ENCODE peak calls at places on chromosomes 6 and 20, in six cellular contexts. One of them, this sample, is unnamed.
A peak's percentile ranks its signal among the peaks of the same experiment; 100 is the strongest.

GRCh38 chr20:22802296-22802695 is 217.9 kb upstream of the FOXA2 start:
- DNase-seq in cardiac muscle cell: no peak
- DNase-seq in endothelial cell of umbilical vein: no peak
- DNase-seq in GM10248: no peak
- DNase-seq in upper lobe of right lung: no peak
- DNase-seq in progenitor cell of endocrine pancreas: no peak
- DNase-seq in this sample: no peak

GRCh38 chr6:3749991-3750323 is 1.6 kb downstream of the PXDC1 start:
- DNase-seq in cardiac muscle cell: peak; percentile 86
- DNase-seq in endothelial cell of umbilical vein: peak; percentile 79
- DNase-seq in GM10248: no peak
- DNase-seq in upper lobe of right lung: no peak
- DNase-seq in progenitor cell of endocrine pancreas: no peak
- DNase-seq in this sample: no peak

GRCh38 chr6:153275997-153276396 is 144.9 kb upstream of the RGS17 start:
- DNase-seq in cardiac muscle cell: no peak
- DNase-seq in endothelial cell of umbilical vein: no peak
- DNase-seq in GM10248: no peak
- DNase-seq in upper lobe of right lung: no peak
- DNase-seq in progenitor cell of endocrine pancreas: no peak
- DNase-seq in this sample: no peak

GRCh38 chr6:91573826-91574416 is 987.0 kb upstream of the MAP3K7 start:
- DNase-seq in cardiac muscle cell: no peak
- DNase-seq in endothelial cell of umbilical vein: no peak
- DNase-seq in GM10248: no peak
- DNase-seq in upper lobe of right lung: no peak
- DNase-seq in progenitor cell of endocrine pancreas: no peak
- DNase-seq in this sample: no peak

GRCh38 chr6:80438728-80439127 is 332.3 kb downstream of the BCKDHB start:
- DNase-seq in cardiac muscle cell: peak; percentile 66
- DNase-seq in endothelial cell of umbilical vein: peak; percentile 29
- DNase-seq in GM10248: no peak
- DNase-seq in upper lobe of right lung: no peak
- DNase-seq in progenitor cell of endocrine pancreas: no peak
- DNase-seq in this sample: no peak

GRCh38 chr6:3534599-3534998 is 77.7 kb upstream of the SLC22A23 start:
- DNase-seq in cardiac muscle cell: no peak
- DNase-seq in endothelial cell of umbilical vein: no peak
- DNase-seq in GM10248: no peak
- DNase-seq in upper lobe of right lung: no peak
- DNase-seq in progenitor cell of endocrine pancreas: no peak
- DNase-seq in this sample: no peak

GRCh38 chr20:4151991-4152695 is 136.8 kb upstream of the RNF24 start:
- DNase-seq in cardiac muscle cell: peak; percentile 37
- DNase-seq in endothelial cell of umbilical vein: no peak
- DNase-seq in GM10248: no peak
- DNase-seq in upper lobe of right lung: peak; percentile 56
- DNase-seq in progenitor cell of endocrine pancreas: no peak
- DNase-seq in this sample: no peak

GRCh38 chr6:97411610-97412009 is 128.6 kb upstream of the MMS22L start:
- DNase-seq in cardiac muscle cell: no peak
- DNase-seq in endothelial cell of umbilical vein: no peak
- DNase-seq in GM10248: no peak
- DNase-seq in upper lobe of right lung: no peak
- DNase-seq in progenitor cell of endocrine pancreas: no peak
- DNase-seq in this sample: no peak

GRCh38 chr6:16674666-16675392 is 86.4 kb downstream of the ATXN1 start:
- DNase-seq in cardiac muscle cell: peak; percentile 53
- DNase-seq in endothelial cell of umbilical vein: peak; percentile 80
- DNase-seq in GM10248: no peak
- DNase-seq in upper lobe of right lung: no peak
- DNase-seq in progenitor cell of endocrine pancreas: no peak
- DNase-seq in this sample: no peak

GRCh38 chr6:136823128-136823660 is 802 bp downstream of the PEX7 start:
- DNase-seq in cardiac muscle cell: no peak
- DNase-seq in endothelial cell of umbilical vein: no peak
- DNase-seq in GM10248: no peak
- DNase-seq in upper lobe of right lung: no peak
- DNase-seq in progenitor cell of endocrine pancreas: no peak
- DNase-seq in this sample: no peak

GRCh38 chr20:31719644-31720485 is 2.8 kb downstream of the BCL2L1 start:
- DNase-seq in cardiac muscle cell: no peak
- DNase-seq in endothelial cell of umbilical vein: no peak
- DNase-seq in GM10248: no peak
- DNase-seq in upper lobe of right lung: no peak
- DNase-seq in progenitor cell of endocrine pancreas: peak; percentile 26
- DNase-seq in this sample: no peak

GRCh38 chr6:140893432-140893831 is 1239.3 kb upstream of the GJE1 start:
- DNase-seq in cardiac muscle cell: no peak
- DNase-seq in endothelial cell of umbilical vein: no peak
- DNase-seq in GM10248: no peak
- DNase-seq in upper lobe of right lung: no peak
- DNase-seq in progenitor cell of endocrine pancreas: no peak
- DNase-seq in this sample: no peak

GRCh38 chr6:33609444-33610034 is 11.6 kb upstream of the ITPR3 start:
- DNase-seq in cardiac muscle cell: peak; percentile 55
- DNase-seq in endothelial cell of umbilical vein: no peak
- DNase-seq in GM10248: no peak
- DNase-seq in upper lobe of right lung: no peak
- DNase-seq in progenitor cell of endocrine pancreas: no peak
- DNase-seq in this sample: no peak

GRCh38 chr20:43909720-43910119 is 4.9 kb upstream of the TOX2 start:
- DNase-seq in cardiac muscle cell: no peak
- DNase-seq in endothelial cell of umbilical vein: no peak
- DNase-seq in GM10248: peak; percentile 44
- DNase-seq in upper lobe of right lung: no peak
- DNase-seq in progenitor cell of endocrine pancreas: no peak
- DNase-seq in this sample: no peak

GRCh38 chr20:41181567-41181966 is 44.2 kb downstream of the PLCG1 start:
- DNase-seq in cardiac muscle cell: no peak
- DNase-seq in endothelial cell of umbilical vein: no peak
- DNase-seq in GM10248: no peak
- DNase-seq in upper lobe of right lung: no peak
- DNase-seq in progenitor cell of endocrine pancreas: peak; percentile 5
- DNase-seq in this sample: no peak

GRCh38 chr6:9126845-9127560 is 691.7 kb upstream of the SLC35B3 start:
- DNase-seq in cardiac muscle cell: peak; percentile 69
- DNase-seq in endothelial cell of umbilical vein: no peak
- DNase-seq in GM10248: no peak
- DNase-seq in upper lobe of right lung: no peak
- DNase-seq in progenitor cell of endocrine pancreas: no peak
- DNase-seq in this sample: no peak

GRCh38 chr6:155443168-155443567 is 12.5 kb downstream of the NOX3 start:
- DNase-seq in cardiac muscle cell: no peak
- DNase-seq in endothelial cell of umbilical vein: no peak
- DNase-seq in GM10248: no peak
- DNase-seq in upper lobe of right lung: no peak
- DNase-seq in progenitor cell of endocrine pancreas: no peak
- DNase-seq in this sample: no peak

GRCh38 chr20:43188861-43189613 is 669 bp downstream of the PTPRT start:
- DNase-seq in cardiac muscle cell: no peak
- DNase-seq in endothelial cell of umbilical vein: no peak
- DNase-seq in GM10248: no peak
- DNase-seq in upper lobe of right lung: no peak
- DNase-seq in progenitor cell of endocrine pancreas: peak; percentile 12
- DNase-seq in this sample: no peak

GRCh38 chr6:33126101-33126714 is 50.4 kb downstream of the HLA-DPB1 start:
- DNase-seq in cardiac muscle cell: peak; percentile 75
- DNase-seq in endothelial cell of umbilical vein: peak; percentile 45
- DNase-seq in GM10248: peak; percentile 64
- DNase-seq in upper lobe of right lung: peak; percentile 88
- DNase-seq in progenitor cell of endocrine pancreas: peak; percentile 31
- DNase-seq in this sample: no peak

GRCh38 chr6:82651845-82652333 is 288.3 kb downstream of the TPBG start:
- DNase-seq in cardiac muscle cell: no peak
- DNase-seq in endothelial cell of umbilical vein: no peak
- DNase-seq in GM10248: no peak
- DNase-seq in upper lobe of right lung: no peak
- DNase-seq in progenitor cell of endocrine pancreas: no peak
- DNase-seq in this sample: no peak

GRCh38 chr6:169893624-169894023 is 142.2 kb downstream of the ERMARD start:
- DNase-seq in cardiac muscle cell: no peak
- DNase-seq in endothelial cell of umbilical vein: no peak
- DNase-seq in GM10248: no peak
- DNase-seq in upper lobe of right lung: no peak
- DNase-seq in progenitor cell of endocrine pancreas: no peak
- DNase-seq in this sample: no peak

GRCh38 chr6:17851001-17851719 is 136.3 kb downstream of the KIF13A start:
- DNase-seq in cardiac muscle cell: peak; percentile 31
- DNase-seq in endothelial cell of umbilical vein: peak; percentile 65
- DNase-seq in GM10248: no peak
- DNase-seq in upper lobe of right lung: no peak
- DNase-seq in progenitor cell of endocrine pancreas: no peak
- DNase-seq in this sample: no peak

GRCh38 chr6:139743629-139744028 is 369.2 kb upstream of the CITED2 start:
- DNase-seq in cardiac muscle cell: peak; percentile 91
- DNase-seq in endothelial cell of umbilical vein: peak; percentile 94
- DNase-seq in GM10248: no peak
- DNase-seq in upper lobe of right lung: no peak
- DNase-seq in progenitor cell of endocrine pancreas: no peak
- DNase-seq in this sample: no peak

GRCh38 chr20:49122920-49123319 is 65.2 kb downstream of the STAU1 start:
- DNase-seq in cardiac muscle cell: no peak
- DNase-seq in endothelial cell of umbilical vein: no peak
- DNase-seq in GM10248: no peak
- DNase-seq in upper lobe of right lung: no peak
- DNase-seq in progenitor cell of endocrine pancreas: no peak
- DNase-seq in this sample: no peak

GRCh38 chr6:73516712-73517489 is 3.9 kb downstream of the EEF1A1 start:
- DNase-seq in cardiac muscle cell: peak; percentile 42
- DNase-seq in endothelial cell of umbilical vein: peak; percentile 14
- DNase-seq in GM10248: no peak
- DNase-seq in upper lobe of right lung: no peak
- DNase-seq in progenitor cell of endocrine pancreas: no peak
- DNase-seq in this sample: no peak

GRCh38 chr20:40073535-40074111 is 615.4 kb downstream of the MAFB start:
- DNase-seq in cardiac muscle cell: no peak
- DNase-seq in endothelial cell of umbilical vein: no peak
- DNase-seq in GM10248: no peak
- DNase-seq in upper lobe of right lung: no peak
- DNase-seq in progenitor cell of endocrine pancreas: no peak
- DNase-seq in this sample: no peak

GRCh38 chr6:26017567-26017966 is 55.0 kb downstream of the TRIM38 start:
- DNase-seq in cardiac muscle cell: peak; percentile 89
- DNase-seq in endothelial cell of umbilical vein: peak; percentile 87
- DNase-seq in GM10248: no peak
- DNase-seq in upper lobe of right lung: peak; percentile 81
- DNase-seq in progenitor cell of endocrine pancreas: no peak
- DNase-seq in this sample: no peak
- TF ChIP-seq CTCF in cardiac muscle cell: peak; percentile 62
- TF ChIP-seq CTCF in endothelial cell of umbilical vein: peak; percentile 80
- TF ChIP-seq CTCF in GM10248: peak; percentile 45
- TF ChIP-seq CTCF in upper lobe of right lung: peak; percentile 45
- TF ChIP-seq CTCF in progenitor cell of endocrine pancreas: peak; percentile 13
- TF ChIP-seq CTCF in this sample: peak; percentile 41

GRCh38 chr6:10763006-10763405 is 15.4 kb downstream of the TMEM14B start:
- DNase-seq in cardiac muscle cell: peak; percentile 29
- DNase-seq in endothelial cell of umbilical vein: peak; percentile 53
- DNase-seq in GM10248: no peak
- DNase-seq in upper lobe of right lung: no peak
- DNase-seq in progenitor cell of endocrine pancreas: no peak
- DNase-seq in this sample: no peak

GRCh38 chr6:10759884-10760329 is 12.3 kb downstream of the TMEM14B start:
- DNase-seq in cardiac muscle cell: peak; percentile 25
- DNase-seq in endothelial cell of umbilical vein: peak; percentile 53
- DNase-seq in GM10248: no peak
- DNase-seq in upper lobe of right lung: no peak
- DNase-seq in progenitor cell of endocrine pancreas: no peak
- DNase-seq in this sample: no peak

GRCh38 chr6:10756085-10756484 is 8.5 kb downstream of the TMEM14B start:
- DNase-seq in cardiac muscle cell: no peak
- DNase-seq in endothelial cell of umbilical vein: no peak
- DNase-seq in GM10248: no peak
- DNase-seq in upper lobe of right lung: no peak
- DNase-seq in progenitor cell of endocrine pancreas: no peak
- DNase-seq in this sample: no peak

GRCh38 chr6:10759312-10759839 is 11.8 kb downstream of the TMEM14B start:
- DNase-seq in cardiac muscle cell: peak; percentile 89
- DNase-seq in endothelial cell of umbilical vein: peak; percentile 85
- DNase-seq in GM10248: peak; percentile 28
- DNase-seq in upper lobe of right lung: no peak
- DNase-seq in progenitor cell of endocrine pancreas: no peak
- DNase-seq in this sample: peak; percentile 32
- TF ChIP-seq CTCF in cardiac muscle cell: peak; percentile 60
- TF ChIP-seq CTCF in endothelial cell of umbilical vein: peak; percentile 46
- TF ChIP-seq CTCF in GM10248: peak; percentile 27
- TF ChIP-seq CTCF in upper lobe of right lung: peak; percentile 42
- TF ChIP-seq CTCF in progenitor cell of endocrine pancreas: peak; percentile 55
- TF ChIP-seq CTCF in this sample: peak; percentile 48

DNA sequence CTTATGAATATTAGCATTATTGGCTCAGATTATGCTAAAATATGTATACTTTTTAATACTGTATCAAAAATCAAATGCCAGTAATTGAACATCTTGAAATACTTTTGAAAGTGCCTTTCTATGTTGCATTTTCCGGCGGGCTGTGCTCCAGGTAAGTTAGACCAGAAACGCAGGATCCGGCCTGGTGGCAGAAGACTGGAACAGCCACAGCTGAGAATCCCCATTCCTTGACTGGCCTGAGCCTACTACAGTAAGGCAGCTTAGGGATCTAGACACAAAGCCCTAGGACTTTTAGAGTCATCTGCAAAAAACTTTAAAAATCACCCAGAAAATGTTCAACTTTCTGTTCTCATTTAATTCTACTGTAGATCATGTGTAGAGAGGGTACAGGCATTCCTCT is 138.8 kb upstream of the C6orf118 start:
- DNase-seq in cardiac muscle cell: no peak
- DNase-seq in endothelial cell of umbilical vein: no peak
- DNase-seq in GM10248: no peak
- DNase-seq in upper lobe of right lung: no peak
- DNase-seq in progenitor cell of endocrine pancreas: no peak
- DNase-seq in this sample: no peak
- TF ChIP-seq CTCF in cardiac muscle cell: no peak
- TF ChIP-seq CTCF in endothelial cell of umbilical vein: no peak
- TF ChIP-seq CTCF in GM10248: no peak
- TF ChIP-seq CTCF in upper lobe of right lung: no peak
- TF ChIP-seq CTCF in progenitor cell of endocrine pancreas: peak; percentile 27
- TF ChIP-seq CTCF in this sample: no peak

GRCh38 chr6:47071681-47072080 is 29.5 kb upstream of the ADGRF1 start:
- DNase-seq in cardiac muscle cell: no peak
- DNase-seq in endothelial cell of umbilical vein: no peak
- DNase-seq in GM10248: no peak
- DNase-seq in upper lobe of right lung: no peak
- DNase-seq in progenitor cell of endocrine pancreas: no peak
- DNase-seq in this sample: no peak

GRCh38 chr6:47075168-47075567 is 33.0 kb upstream of the ADGRF1 start:
- DNase-seq in cardiac muscle cell: no peak
- DNase-seq in endothelial cell of umbilical vein: no peak
- DNase-seq in GM10248: no peak
- DNase-seq in upper lobe of right lung: no peak
- DNase-seq in progenitor cell of endocrine pancreas: no peak
- DNase-seq in this sample: no peak

GRCh38 chr6:47075741-47076421 is 33.7 kb upstream of the ADGRF1 start:
- DNase-seq in cardiac muscle cell: no peak
- DNase-seq in endothelial cell of umbilical vein: no peak
- DNase-seq in GM10248: no peak
- DNase-seq in upper lobe of right lung: no peak
- DNase-seq in progenitor cell of endocrine pancreas: no peak
- DNase-seq in this sample: no peak

GRCh38 chr6:47072667-47073066 is 30.5 kb upstream of the ADGRF1 start:
- DNase-seq in cardiac muscle cell: no peak
- DNase-seq in endothelial cell of umbilical vein: no peak
- DNase-seq in GM10248: no peak
- DNase-seq in upper lobe of right lung: no peak
- DNase-seq in progenitor cell of endocrine pancreas: no peak
- DNase-seq in this sample: no peak

GRCh38 chr6:47073125-47074110 is 31.3 kb upstream of the ADGRF1 start:
- DNase-seq in cardiac muscle cell: no peak
- DNase-seq in endothelial cell of umbilical vein: no peak
- DNase-seq in GM10248: no peak
- DNase-seq in upper lobe of right lung: no peak
- DNase-seq in progenitor cell of endocrine pancreas: no peak
- DNase-seq in this sample: no peak
- TF ChIP-seq CTCF in cardiac muscle cell: peak; percentile 38
- TF ChIP-seq CTCF in endothelial cell of umbilical vein: peak; percentile 25
- TF ChIP-seq CTCF in GM10248: no peak
- TF ChIP-seq CTCF in upper lobe of right lung: peak; percentile 23
- TF ChIP-seq CTCF in progenitor cell of endocrine pancreas: peak; percentile 53
- TF ChIP-seq CTCF in this sample: no peak